ENCODE peak calls at places on chromosomes 6 and 20, in six cellular contexts. E is lower leg skin, Q is heart right ventricle, O is RWPE1, V is BJ, F is hepatocyte. W is an unnamed sample.

GRCh38 chr20:50569864-50570836 is 60.0 kb downstream of the PTPN1 start:
- DNase-seq in E (no peak), Q (no peak), O (no peak), V (no peak), F (no peak), W (no peak)

GRCh38 chr6:113732384-113732966 is 124.7 kb upstream of the MARCKS start:
- DNase-seq in E (no peak), V (no peak), O (no peak), F (peak), Q (peak), W (no peak)

GRCh38 chr6:39137235-39137634 is 22.2 kb upstream of the SAYSD1 start:
- DNase-seq in F (peak), Q (no peak), E (no peak), O (peak), V (no peak), W (no peak)

GRCh38 chr6:15549371-15549770 is 113.5 kb downstream of the DTNBP1 start:
- DNase-seq in O (no peak), E (no peak), F (no peak), V (no peak), Q (no peak), W (no peak)

GRCh38 chr6:22024973-22025467 is 271.8 kb downstream of the PRL start:
- DNase-seq in Q (no peak), E (no peak), O (no peak), F (no peak), V (no peak), W (no peak)

GRCh38 chr6:136403166-136403980 is 113.7 kb upstream of the BCLAF1 start:
- DNase-seq in O (peak), Q (no peak), V (peak), F (peak), E (no peak), W (peak)

GRCh38 chr6:13362432-13362831 is 34.1 kb upstream of the TBC1D7 start:
- DNase-seq in E (no peak), V (no peak), O (no peak), F (no peak), Q (no peak), W (peak)

GRCh38 chr6:16674666-16675392 is 86.4 kb downstream of the ATXN1 start:
- DNase-seq in O (no peak), F (no peak), Q (no peak), V (peak), E (no peak), W (peak)

GRCh38 chr6:143451531-143451930 is 926 bp downstream of the PEX3 start:
- DNase-seq in O (no peak), F (no peak), Q (no peak), V (no peak), E (no peak), W (peak)

GRCh38 chr6:127031511-127031910 is 87.0 kb upstream of the RSPO3 start:
- DNase-seq in E (no peak), F (no peak), O (no peak), V (no peak), Q (no peak), W (no peak)

GRCh38 chr20:6008254-6008653 is 45.6 kb downstream of the LRRN4 start:
- DNase-seq in F (peak), O (peak), V (peak), E (peak), Q (peak), W (peak)

GRCh38 chr6:114304304-114304887 is 38.4 kb downstream of the HS3ST5 start:
- DNase-seq in O (no peak), Q (no peak), E (no peak), F (peak), V (no peak), W (peak)

GRCh38 chr20:3039426-3039825 is 4.0 kb upstream of the GNRH2 start:
- DNase-seq in F (no peak), E (no peak), O (no peak), Q (no peak), V (no peak), W (no peak)

GRCh38 chr20:43913291-43914025 is 1.2 kb upstream of the TOX2 start:
- DNase-seq in Q (no peak), E (peak), O (no peak), V (no peak), F (no peak), W (no peak)

GRCh38 chr20:43910564-43910963 is 4.1 kb upstream of the TOX2 start:
- DNase-seq in E (no peak), O (no peak), F (no peak), Q (no peak), V (no peak), W (no peak)

GRCh38 chr20:43909211-43909610 is 5.4 kb upstream of the TOX2 start:
- DNase-seq in Q (no peak), O (no peak), F (no peak), V (no peak), E (no peak), W (no peak)

GRCh38 chr20:43909720-43910119 is 4.9 kb upstream of the TOX2 start:
- DNase-seq in V (no peak), F (no peak), O (no peak), Q (no peak), E (no peak), W (no peak)

DNA sequence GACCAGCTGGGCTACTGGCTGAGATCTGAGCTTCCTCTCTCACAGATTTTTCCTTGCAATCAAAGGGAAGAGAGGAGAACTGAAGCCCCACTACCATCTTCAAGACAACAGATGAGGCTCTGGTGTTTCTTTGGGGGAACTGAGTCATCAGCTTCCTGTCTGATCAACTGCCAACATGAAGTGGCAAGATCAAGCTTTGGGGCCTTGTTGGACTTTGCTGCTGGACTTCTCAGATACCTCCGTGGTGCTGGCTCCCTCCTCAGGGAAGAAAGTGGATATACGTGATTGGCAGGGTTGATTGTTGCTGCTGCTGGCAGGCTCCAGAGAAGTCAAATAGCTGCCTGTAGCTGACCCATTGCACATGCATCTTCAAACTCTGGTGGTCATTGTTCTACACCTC is 3.6 kb upstream of the TOX2 start:
- DNase-seq in Q (no peak), F (no peak), E (peak), O (peak), V (no peak), W (peak)
- TF ChIP-seq CTCF in Q (no peak), F (no peak), E (no peak), O (no peak), V (no peak), W (peak)

DNA sequence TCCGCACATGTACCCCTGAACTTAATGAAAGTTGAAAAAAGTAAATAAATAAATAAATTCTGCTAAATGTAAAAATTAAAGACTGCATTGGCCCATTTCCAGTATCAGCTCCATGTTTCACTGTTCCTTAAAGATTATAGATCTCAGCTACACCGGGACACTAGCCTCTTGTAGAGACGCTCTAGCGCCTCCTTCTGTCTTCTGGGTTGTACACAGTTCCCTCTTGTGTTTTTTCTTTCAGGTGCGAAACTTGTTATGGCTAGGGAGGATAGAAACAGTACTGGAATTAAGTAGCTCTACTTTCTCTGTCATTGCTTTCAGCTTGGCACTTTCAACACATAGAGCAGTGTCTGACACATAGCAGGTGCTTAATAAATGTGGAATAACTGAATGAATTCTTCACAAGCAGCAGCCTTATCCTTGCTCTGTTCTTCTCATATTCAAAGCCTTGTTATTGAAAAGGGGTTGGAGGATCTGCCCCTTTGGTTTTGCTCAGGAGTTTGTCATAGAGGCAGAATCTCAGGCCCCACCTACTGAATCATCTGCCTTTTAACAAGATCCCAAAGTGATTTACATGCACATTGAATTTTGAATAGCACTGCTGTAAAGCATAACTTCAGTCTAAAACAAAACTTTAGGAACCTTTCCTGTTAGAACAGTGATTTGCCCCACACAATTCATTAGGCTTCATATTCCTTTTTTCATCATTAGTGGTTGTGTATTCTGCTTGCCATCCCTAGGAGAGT is 92.3 kb downstream of the FIG4 start:
- DNase-seq in F (no peak), V (no peak), O (no peak), Q (no peak), E (no peak), W (no peak)
- TF ChIP-seq CTCF in F (peak), V (peak), O (no peak), Q (peak), E (no peak), W (peak)

GRCh38 chr6:155292711-155293110 is 21.6 kb downstream of the TFB1M start:
- DNase-seq in Q (no peak), O (no peak), F (no peak), E (no peak), V (no peak), W (no peak)

GRCh38 chr6:155291291-155291690 is 23.0 kb downstream of the TFB1M start:
- DNase-seq in E (no peak), Q (no peak), O (no peak), V (no peak), F (no peak), W (no peak)

GRCh38 chr6:155284775-155285174 is 21.0 kb downstream of the CLDN20 start:
- DNase-seq in O (no peak), F (no peak), Q (no peak), V (no peak), E (no peak), W (no peak)

GRCh38 chr6:155290491-155290890 is 23.8 kb downstream of the TFB1M start:
- DNase-seq in V (no peak), O (no peak), Q (no peak), E (no peak), F (no peak), W (no peak)

GRCh38 chr6:155287762-155288161 is 23.9 kb downstream of the CLDN20 start:
- DNase-seq in F (no peak), V (no peak), E (no peak), O (no peak), Q (no peak), W (no peak)
- TF ChIP-seq CTCF in F (no peak), V (no peak), E (no peak), O (no peak), Q (no peak), W (no peak)

GRCh38 chr6:35731736-35732532 is 4.9 kb upstream of the ARMC12 start:
- DNase-seq in F (peak), O (peak), Q (peak), E (peak), V (no peak), W (peak)
- TF ChIP-seq CTCF in F (no peak), O (peak), Q (no peak), E (no peak), V (no peak), W (peak)

GRCh38 chr6:51350308-51350904 is 531.7 kb downstream of the TFAP2B start:
- DNase-seq in F (peak), E (no peak), Q (no peak), O (peak), V (no peak), W (no peak)
- TF ChIP-seq CTCF in F (peak), E (no peak), Q (peak), O (no peak), V (no peak), W (peak)